ENCODE peak calls at places on chromosomes 13 and 19, in four cellular contexts. H, Q, A and L are unnamed samples.

GRCh38 chr19:41883821-41884733 is 1.1 kb downstream of the ARHGEF1 start:
- DNase-seq in H (peak; percentile 97), Q (peak; percentile 91), A (peak; percentile 99), L (peak; percentile 97)

GRCh38 chr19:38417544-38418506 is 8.2 kb downstream of the RASGRP4 start:
- DNase-seq in H (peak; percentile 80), Q (no peak), A (peak; percentile 85), L (peak; percentile 53)

GRCh38 chr19:44430956-44431355 is 17.3 kb downstream of the ZNF229 start:
- DNase-seq in H (no peak), Q (no peak), A (no peak), L (no peak)

GRCh38 chr13:107025991-107026390 is 458.1 kb upstream of the ARGLU1 start:
- DNase-seq in H (no peak), Q (peak; percentile 62), A (no peak), L (peak; percentile 85)

GRCh38 chr19:29992233-29992867 is 50.3 kb downstream of the URI1 start:
- DNase-seq in H (no peak), Q (no peak), A (no peak), L (no peak)

GRCh38 chr19:16562608-16563025 is 9.6 kb downstream of the SLC35E1 start:
- DNase-seq in H (no peak), Q (no peak), A (no peak), L (no peak)

GRCh38 chr19:5914946-5915781 is 1.1 kb downstream of the CAPS start:
- DNase-seq in H (no peak), Q (peak; percentile 66), A (no peak), L (peak; percentile 75)

GRCh38 chr19:28239270-28239669 is 973.7 kb downstream of the UQCRFS1 start:
- DNase-seq in H (no peak), Q (no peak), A (peak; percentile 53), L (no peak)

GRCh38 chr19:3383121-3383722 is 16.8 kb downstream of the NFIC start:
- DNase-seq in H (peak; percentile 92), Q (no peak), A (no peak), L (no peak)

GRCh38 chr13:52345631-52346251 is 60.2 kb downstream of the THSD1 start:
- DNase-seq in H (no peak), Q (no peak), A (no peak), L (peak; percentile 51)

GRCh38 chr13:98785968-98786367 is 33.5 kb upstream of the SLC15A1 start:
- DNase-seq in H (no peak), Q (no peak), A (no peak), L (no peak)

GRCh38 chr19:40241809-40242384 is 15.4 kb upstream of the CCNP start:
- DNase-seq in H (no peak), Q (no peak), A (no peak), L (no peak)

GRCh38 chr19:51366999-51367564 is 894 bp upstream of the ETFB start:
- DNase-seq in H (no peak), Q (peak; percentile 39), A (peak; percentile 90), L (peak; percentile 70)

GRCh38 chr19:55452381-55453325 is 8.8 kb downstream of the ISOC2 start:
- DNase-seq in H (peak; percentile 88), Q (peak; percentile 61), A (peak; percentile 88), L (no peak)

GRCh38 chr19:45200614-45201013 is 22.0 kb downstream of the BLOC1S3 start:
- DNase-seq in H (no peak), Q (no peak), A (peak; percentile 65), L (no peak)

GRCh38 chr13:20709782-20710181 is 6.3 kb downstream of the IL17D start:
- DNase-seq in H (no peak), Q (no peak), A (no peak), L (peak; percentile 31)

GRCh38 chr19:29194658-29195057 is 18.3 kb downstream of the UQCRFS1 start:
- DNase-seq in H (no peak), Q (no peak), A (no peak), L (no peak)

GRCh38 chr19:57935731-57936130 is 529 bp upstream of the ZNF418 start:
- DNase-seq in H (no peak), Q (no peak), A (no peak), L (no peak)

GRCh38 chr19:57934820-57935665 is at the start of gene ZNF418:
- DNase-seq in H (peak; percentile 75), Q (peak; percentile 65), A (no peak), L (peak; percentile 77)
- H3K27ac ChIP-seq in H (peak within 1 kb of the TSS; percentile 76), Q (no peak within 1 kb of the TSS), A (no peak within 1 kb of the TSS), L (no peak within 1 kb of the TSS)

DNA sequence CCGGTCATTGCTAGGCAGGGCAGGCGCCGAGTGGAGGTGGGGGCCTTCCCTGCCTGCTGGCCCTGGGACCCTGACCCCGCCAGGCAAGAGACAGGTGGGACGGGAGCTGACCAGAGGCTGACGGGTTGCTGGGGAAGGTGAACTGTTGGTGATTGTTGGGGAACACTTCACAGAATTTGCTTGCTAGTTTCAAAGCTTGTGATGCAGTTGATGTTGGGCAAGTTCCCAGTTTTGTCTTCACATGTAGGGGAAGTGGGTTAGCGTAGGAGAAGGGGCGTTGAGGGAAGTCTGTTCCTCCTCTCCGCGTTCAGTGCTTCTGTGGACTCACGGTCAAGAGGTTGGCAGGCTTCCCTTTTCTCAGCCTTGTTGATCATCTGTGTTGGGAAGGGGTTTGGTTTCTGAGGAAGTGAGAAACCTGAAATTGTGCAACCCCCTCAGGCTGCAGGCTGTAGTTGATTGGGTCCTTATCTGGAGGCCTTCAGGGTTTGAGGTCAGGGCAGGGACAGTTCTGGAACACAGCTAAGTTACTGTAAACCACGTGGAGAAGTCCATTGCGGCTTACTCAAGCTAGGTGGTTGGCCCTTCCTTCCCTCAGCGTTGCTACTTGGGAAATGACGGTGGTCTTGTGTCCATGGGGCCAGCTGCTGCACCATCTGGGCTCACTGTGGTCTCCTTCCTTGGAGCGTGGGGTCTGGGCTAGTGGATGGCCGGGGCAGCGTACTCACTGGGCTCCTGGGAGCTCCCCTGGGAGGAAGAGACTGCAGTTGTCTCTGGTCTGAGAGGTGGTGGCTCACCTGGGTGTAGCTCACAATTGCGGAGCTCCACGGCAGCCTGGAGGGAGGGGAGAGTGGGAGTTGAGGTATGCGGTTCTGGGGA is 7.5 kb downstream of the RPS9 start:
- DNase-seq in H (peak; percentile 89), Q (peak; percentile 68), A (peak; percentile 76), L (peak; percentile 82)
- H3K27ac ChIP-seq in H (peak overlapping the region; percentile 75), Q (peak overlapping the region; percentile 60), A (no peak overlapping the region), L (no peak overlapping the region)

DNA sequence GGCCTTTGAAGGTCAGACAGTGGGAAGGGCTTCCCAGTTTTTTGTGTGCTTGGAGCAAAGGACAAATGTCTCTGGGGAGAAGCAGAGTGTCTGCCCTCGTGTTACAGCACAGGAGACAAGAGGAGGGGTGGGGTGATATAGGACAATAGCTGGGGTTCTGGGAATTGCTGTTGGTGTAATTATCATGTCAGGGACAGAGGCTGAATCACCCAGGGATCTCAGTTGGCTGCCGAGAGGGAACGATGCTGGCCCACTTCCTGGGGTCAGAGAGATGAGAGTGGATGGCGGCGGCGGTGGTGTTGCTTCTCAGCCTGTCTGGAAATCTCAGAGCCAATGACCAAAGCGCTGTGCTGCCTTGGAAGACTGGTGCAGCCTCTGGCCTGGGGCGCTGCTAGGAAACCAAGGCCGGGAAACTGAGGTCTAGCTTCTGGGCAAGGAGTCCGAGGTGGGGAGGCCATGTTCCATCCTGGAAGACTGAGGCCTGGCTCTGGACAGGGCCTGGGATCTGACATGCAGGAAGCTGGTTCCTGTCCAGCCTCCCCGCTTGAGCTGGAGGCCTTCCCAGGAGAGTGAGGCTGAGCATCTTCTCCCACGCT is 1.3 kb downstream of the INAFM1 start:
- DNase-seq in H (peak; percentile 90), Q (no peak), A (no peak), L (no peak)
- H3K27ac ChIP-seq in H (peak overlapping the region; percentile 97), Q (no peak overlapping the region), A (no peak overlapping the region), L (no peak overlapping the region)

GRCh38 chr13:110443633-110444225 is 117.8 kb downstream of the RAB20 start:
- DNase-seq in H (no peak), Q (no peak), A (no peak), L (no peak)
- H3K27ac ChIP-seq in H (peak overlapping the region; percentile 65), Q (no peak overlapping the region), A (no peak overlapping the region), L (no peak overlapping the region)

GRCh38 chr19:18650468-18651001 is 13.7 kb downstream of the KLHL26 start:
- DNase-seq in H (peak; percentile 94), Q (no peak), A (no peak), L (no peak)
- H3K27ac ChIP-seq in H (peak overlapping the region; percentile 89), Q (no peak overlapping the region), A (no peak overlapping the region), L (no peak overlapping the region)

DNA sequence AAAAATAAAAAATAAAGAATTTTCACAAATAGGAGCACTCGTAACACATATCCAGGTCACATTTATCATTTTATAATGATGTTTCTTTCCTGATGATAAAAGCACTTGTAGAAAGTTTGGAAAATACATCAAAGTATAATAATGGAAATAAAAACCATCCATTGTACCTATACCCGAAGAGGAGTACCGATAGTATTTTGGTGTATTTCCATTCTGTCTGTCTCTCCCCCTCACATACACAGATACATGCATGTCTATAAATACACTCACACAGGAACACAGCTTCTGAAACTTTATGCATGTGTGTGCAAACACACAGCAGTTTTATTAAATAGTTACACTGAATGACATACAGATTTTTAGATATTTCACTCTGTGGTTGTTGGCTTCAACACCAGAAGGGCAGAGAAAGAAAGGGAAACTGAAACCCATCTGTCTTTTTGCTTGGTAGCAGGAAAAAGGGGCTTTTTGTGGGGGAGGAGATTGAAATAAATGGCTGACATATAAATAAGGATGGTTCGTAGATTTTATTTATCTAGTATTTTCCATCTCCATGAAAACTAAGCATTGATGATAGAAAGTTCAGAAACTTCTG is 114.8 kb downstream of the LRCH1 start:
- DNase-seq in H (no peak), Q (no peak), A (no peak), L (no peak)
- H3K27ac ChIP-seq in H (peak overlapping the region; percentile 59), Q (no peak overlapping the region), A (no peak overlapping the region), L (no peak overlapping the region)

DNA sequence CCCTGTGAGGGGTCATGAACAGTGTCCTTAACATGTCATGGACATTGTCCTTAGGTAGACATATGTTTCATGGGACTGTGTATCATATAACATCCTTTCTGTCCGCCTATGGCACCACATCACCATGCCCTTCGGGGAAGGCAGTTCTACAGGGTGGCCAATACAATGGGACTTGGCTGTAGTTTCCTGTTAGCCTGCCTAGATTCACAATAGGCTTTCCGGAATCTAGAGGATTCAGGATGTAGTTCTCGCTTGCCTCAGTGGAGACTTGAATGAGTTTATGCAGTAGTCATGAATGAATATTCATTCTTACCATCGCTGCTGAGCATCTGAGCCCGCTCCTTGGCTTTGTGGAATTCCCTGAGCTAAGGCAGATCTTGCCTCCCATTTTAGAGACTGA is 100.5 kb downstream of the DNAJC15 start:
- DNase-seq in H (no peak), Q (no peak), A (no peak), L (no peak)
- H3K27ac ChIP-seq in H (no peak overlapping the region), Q (no peak overlapping the region), A (no peak overlapping the region), L (no peak overlapping the region)

GRCh38 chr13:105069106-105069505 is 1466.4 kb downstream of the EFNB2 start:
- DNase-seq in H (no peak), Q (no peak), A (no peak), L (no peak)

GRCh38 chr13:105074756-105075155 is 1460.7 kb downstream of the EFNB2 start:
- DNase-seq in H (no peak), Q (no peak), A (no peak), L (no peak)

GRCh38 chr13:105073041-105073440 is 1462.4 kb downstream of the EFNB2 start:
- DNase-seq in H (no peak), Q (no peak), A (no peak), L (no peak)

GRCh38 chr13:105070452-105070851 is 1465.0 kb downstream of the EFNB2 start:
- DNase-seq in H (no peak), Q (no peak), A (no peak), L (no peak)
- H3K27ac ChIP-seq in H (no peak overlapping the region), Q (no peak overlapping the region), A (no peak overlapping the region), L (no peak overlapping the region)